ENCODE peak calls at places on chromosomes 3 and 15, in four cellular contexts. R, W, T and S are unnamed samples.

GRCh38 chr3:190853464-190853863 is 9.0 kb downstream of the GMNC start:
- DNase-seq in R (no peak), W (no peak), T (no peak), S (no peak)

GRCh38 chr3:15633766-15634588 is 32.4 kb downstream of the BTD start:
- DNase-seq in R (peak; percentile 81), W (peak; percentile 34), T (peak; percentile 43), S (no peak)

GRCh38 chr15:84947947-84948830 is 33.5 kb upstream of the PDE8A start:
- DNase-seq in R (no peak), W (peak; percentile 43), T (peak; percentile 91), S (no peak)

GRCh38 chr15:75921732-75922703 is 18.3 kb downstream of the FBXO22 start:
- DNase-seq in R (peak; percentile 51), W (peak; percentile 71), T (peak; percentile 50), S (peak; percentile 19)

GRCh38 chr3:55558316-55558715 is 71.2 kb upstream of the WNT5A start:
- DNase-seq in R (no peak), W (no peak), T (peak; percentile 36), S (no peak)

GRCh38 chr3:131526801-131527347 is 24.1 kb upstream of the MRPL3 start:
- DNase-seq in R (peak; percentile 48), W (peak; percentile 70), T (peak; percentile 55), S (peak; percentile 18)

GRCh38 chr15:68770206-68770605 is 50.5 kb downstream of the ANP32A start:
- DNase-seq in R (no peak), W (no peak), T (no peak), S (no peak)

GRCh38 chr3:196340466-196340865 is 2.3 kb upstream of the TM4SF19 start:
- DNase-seq in R (no peak), W (no peak), T (no peak), S (no peak)

GRCh38 chr3:140597364-140597763 is 80.5 kb upstream of the TRIM42 start:
- DNase-seq in R (no peak), W (no peak), T (no peak), S (no peak)

GRCh38 chr3:155244206-155244605 is 49.3 kb downstream of the STRIT1 start:
- DNase-seq in R (no peak), W (no peak), T (no peak), S (no peak)

GRCh38 chr3:49134471-49135265 is 1.8 kb upstream of the LAMB2 start:
- DNase-seq in R (peak; percentile 85), W (peak; percentile 31), T (no peak), S (no peak)

GRCh38 chr3:71060536-71060935 is 523.0 kb downstream of the FOXP1 start:
- DNase-seq in R (no peak), W (no peak), T (no peak), S (no peak)

GRCh38 chr3:184323696-184324095 is 9.3 kb downstream of the EIF4G1 start:
- DNase-seq in R (no peak), W (no peak), T (no peak), S (no peak)

GRCh38 chr3:166829896-166830295 is 550.2 kb downstream of the ZBBX start:
- DNase-seq in R (no peak), W (peak; percentile 44), T (no peak), S (no peak)

GRCh38 chr3:129352650-129353588 is 74.2 kb downstream of the HMCES start:
- DNase-seq in R (no peak), W (no peak), T (no peak), S (no peak)

GRCh38 chr3:138396752-138397410 is 37.5 kb upstream of the ESYT3 start:
- DNase-seq in R (no peak), W (no peak), T (no peak), S (no peak)

GRCh38 chr3:23950303-23950702 is 5.2 kb downstream of the NR1D2 start:
- DNase-seq in R (no peak), W (no peak), T (peak; percentile 10), S (no peak)

GRCh38 chr3:169363318-169363717 is 300.2 kb downstream of the MECOM start:
- DNase-seq in R (no peak), W (no peak), T (no peak), S (no peak)

GRCh38 chr3:69179740-69180372 is 57.5 kb upstream of the LMOD3 start:
- DNase-seq in R (no peak), W (no peak), T (no peak), S (no peak)

GRCh38 chr3:11289864-11290263 is 17.7 kb downstream of the ATG7 start:
- DNase-seq in R (no peak), W (no peak), T (no peak), S (no peak)

GRCh38 chr3:113678773-113679172 is 17.7 kb downstream of the USF3 start:
- DNase-seq in R (no peak), W (no peak), T (no peak), S (no peak)

GRCh38 chr3:49025005-49025792 is 3.3 kb downstream of the NDUFAF3 start:
- DNase-seq in R (no peak), W (no peak), T (no peak), S (no peak)

GRCh38 chr3:5531741-5532140 is 344.2 kb downstream of the EDEM1 start:
- DNase-seq in R (no peak), W (no peak), T (no peak), S (no peak)

DNA sequence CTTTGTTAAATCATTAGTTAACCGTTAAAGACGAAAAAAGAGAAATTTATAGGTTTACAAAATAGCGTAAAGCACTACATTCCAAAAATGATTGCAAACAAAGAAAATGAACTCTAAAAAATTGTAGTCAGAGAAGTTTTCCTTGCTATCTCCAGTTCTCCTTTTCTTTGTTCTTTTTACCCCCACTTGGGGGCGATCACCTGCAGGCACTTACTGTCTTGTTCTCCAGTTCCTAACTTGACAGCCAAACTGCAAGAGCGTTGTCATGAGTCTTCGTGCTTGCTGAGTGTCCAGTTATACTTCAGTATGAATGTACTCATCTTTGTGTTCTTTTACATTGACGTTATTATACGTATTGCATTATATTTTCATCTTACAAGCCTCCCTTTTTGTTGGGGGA is 54.5 kb downstream of the CHD2 start:
- DNase-seq in R (no peak), W (peak; percentile 51), T (no peak), S (peak; percentile 17)
- TF ChIP-seq CTCF in R (peak; percentile 23), W (peak; percentile 27), T (peak; percentile 35), S (peak; percentile 54)

DNA sequence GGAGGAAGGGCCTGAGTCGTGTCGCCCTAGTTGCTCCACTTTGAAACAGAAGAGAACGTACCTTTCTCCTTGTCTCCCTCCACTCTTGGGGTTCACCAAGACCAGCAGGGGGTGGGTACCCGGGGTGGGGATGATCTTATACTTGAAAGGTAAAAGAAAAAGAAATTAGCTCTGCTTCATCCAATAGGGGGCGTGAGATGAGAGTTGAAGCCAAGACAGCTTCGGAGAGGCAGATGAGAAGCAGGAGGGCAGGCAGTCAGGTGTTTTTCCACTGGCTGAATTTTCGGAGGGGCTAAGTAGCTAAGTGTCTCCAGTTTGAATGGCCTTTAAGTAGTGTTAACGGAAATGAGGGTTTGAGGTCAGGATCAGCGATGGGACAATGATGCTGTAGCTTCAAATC is 100.4 kb downstream of the DGKG start:
- DNase-seq in R (no peak), W (no peak), T (no peak), S (no peak)
- TF ChIP-seq CTCF in R (peak; percentile 19), W (peak; percentile 22), T (no peak), S (peak; percentile 11)

GRCh38 chr15:51688863-51689262 is 7.6 kb downstream of the SCG3 start:
- DNase-seq in R (no peak), W (peak; percentile 28), T (no peak), S (no peak)
- TF ChIP-seq CTCF in R (peak; percentile 7), W (no peak), T (peak; percentile 18), S (no peak)

GRCh38 chr3:122101646-122102045 is 46.5 kb downstream of the CD86 start:
- DNase-seq in R (no peak), W (peak; percentile 59), T (peak; percentile 28), S (peak; percentile 21)
- TF ChIP-seq CTCF in R (peak; percentile 49), W (peak; percentile 66), T (peak; percentile 34), S (peak; percentile 63)

GRCh38 chr15:64096486-64097431 is 977 bp downstream of the SNX1 start:
- DNase-seq in R (peak; percentile 59), W (peak; percentile 49), T (peak; percentile 32), S (peak; percentile 27)

GRCh38 chr15:64095431-64095794 is 369 bp upstream of the SNX1 start:
- DNase-seq in R (no peak), W (no peak), T (no peak), S (no peak)

GRCh38 chr15:64093627-64094417 is at the start of gene CIAO2A:
- DNase-seq in R (peak; percentile 98), W (peak; percentile 100), T (peak; percentile 99), S (peak; percentile 98)

GRCh38 chr15:64092864-64093626 is 593 bp downstream of the CIAO2A start:
- DNase-seq in R (peak; percentile 78), W (peak; percentile 61), T (peak; percentile 77), S (peak; percentile 73)

GRCh38 chr15:64095795-64096485 is at the start of gene SNX1:
- DNase-seq in R (peak; percentile 96), W (peak; percentile 95), T (peak; percentile 95), S (peak; percentile 98)
- TF ChIP-seq CTCF in R (no peak), W (no peak), T (no peak), S (no peak)